ENCODE peak calls at places on chromosomes 1 and 21, in four cellular contexts. L, Q, B and Z are unnamed samples. For H3K36me3, the result is how much of the 10 kb centered on the place peaks cover.

GRCh38 chr1:160209656-160210046 is 4.5 kb downstream of the PEA15 start:
- DNase-seq in L (peak), Q (no peak), B (no peak), Z (no peak)

GRCh38 chr1:221766210-221766609 is 24.3 kb upstream of the DUSP10 start:
- DNase-seq in L (peak), Q (no peak), B (no peak), Z (peak)

GRCh38 chr1:20069932-20070331 is at the start of gene PLA2G5:
- DNase-seq in L (peak), Q (no peak), B (peak), Z (no peak)

GRCh38 chr1:187513190-187513589 is 684.4 kb downstream of the PLA2G4A start:
- DNase-seq in L (no peak), Q (no peak), B (no peak), Z (no peak)

GRCh38 chr1:235866207-235866912 is at the start of gene LYST:
- DNase-seq in L (peak), Q (no peak), B (peak), Z (no peak)

GRCh38 chr21:17585875-17586450 is 26.7 kb downstream of the BTG3 start:
- DNase-seq in L (peak), Q (peak), B (no peak), Z (no peak)

GRCh38 chr1:208324005-208324404 is 79.8 kb upstream of the PLXNA2 start:
- DNase-seq in L (no peak), Q (no peak), B (no peak), Z (no peak)

GRCh38 chr21:38211321-38211720 is 45.5 kb upstream of the KCNJ15 start:
- DNase-seq in L (no peak), Q (no peak), B (no peak), Z (no peak)

GRCh38 chr1:198232407-198232806 is 75.6 kb downstream of the NEK7 start:
- DNase-seq in L (no peak), Q (no peak), B (no peak), Z (no peak)

GRCh38 chr1:187313115-187313514 is 484.4 kb downstream of the PLA2G4A start:
- DNase-seq in L (no peak), Q (no peak), B (no peak), Z (no peak)

GRCh38 chr1:201656670-201657032 is 117.7 kb downstream of the NAV1 start:
- DNase-seq in L (peak), Q (no peak), B (no peak), Z (no peak)

GRCh38 chr1:165882168-165882837 is 54.9 kb downstream of the UCK2 start:
- DNase-seq in L (no peak), Q (no peak), B (no peak), Z (no peak)

GRCh38 chr1:116906812-116907211 is 2.9 kb upstream of the PTGFRN start:
- DNase-seq in L (no peak), Q (no peak), B (no peak), Z (no peak)

GRCh38 chr1:37308571-37308960 is 165.8 kb upstream of the ZC3H12A start:
- DNase-seq in L (no peak), Q (no peak), B (no peak), Z (no peak)

GRCh38 chr1:1760715-1761114 is 17.6 kb downstream of the NADK start:
- DNase-seq in L (no peak), Q (no peak), B (no peak), Z (no peak)

GRCh38 chr1:192706936-192707335 is 71.0 kb downstream of the RGS13 start:
- DNase-seq in L (no peak), Q (no peak), B (no peak), Z (no peak)

GRCh38 chr1:114025609-114026401 is 46.5 kb downstream of the OLFML3 start:
- DNase-seq in L (peak), Q (no peak), B (no peak), Z (no peak)

GRCh38 chr1:76147917-76148316 is 73.4 kb downstream of the ST6GALNAC3 start:
- DNase-seq in L (no peak), Q (no peak), B (no peak), Z (no peak)

GRCh38 chr1:29459551-29459945 is 223.2 kb downstream of the PTPRU start:
- DNase-seq in L (no peak), Q (no peak), B (no peak), Z (no peak)

GRCh38 chr1:247370786-247371732 is 39.4 kb upstream of the ZNF496 start:
- DNase-seq in L (peak), Q (no peak), B (no peak), Z (no peak)

GRCh38 chr1:38027201-38028104 is 14.9 kb downstream of the UTP11 start:
- DNase-seq in L (no peak), Q (no peak), B (no peak), Z (no peak)

GRCh38 chr1:59083946-59084865 is 212.7 kb upstream of the FGGY start:
- DNase-seq in L (peak), Q (no peak), B (no peak), Z (no peak)

GRCh38 chr1:214102907-214103306 is 115.1 kb downstream of the PROX1 start:
- DNase-seq in L (peak), Q (peak), B (no peak), Z (peak)

GRCh38 chr1:192521734-192522133 is 53.8 kb upstream of the RGS1 start:
- DNase-seq in L (no peak), Q (no peak), B (no peak), Z (no peak)

GRCh38 chr1:240765732-240766363 is 153.9 kb upstream of the GREM2 start:
- DNase-seq in L (peak), Q (peak), B (no peak), Z (peak)

GRCh38 chr1:56416385-56416972 is 162.9 kb downstream of the PLPP3 start:
- DNase-seq in L (peak), Q (no peak), B (no peak), Z (no peak)

GRCh38 chr21:36396971-36397370 is 11.8 kb downstream of the CHAF1B start:
- DNase-seq in L (no peak), Q (no peak), B (no peak), Z (no peak)
- H3K36me3 ChIP-seq in L (under half), Q (under half), B (under half), Z (under half)

GRCh38 chr1:16186655-16187235 is 25.7 kb downstream of the ARHGEF19 start:
- DNase-seq in L (no peak), Q (no peak), B (no peak), Z (no peak)
- H3K36me3 ChIP-seq in L (under half), Q (under half), B (under half), Z (under half)

GRCh38 chr1:79239840-79240239 is 233.3 kb upstream of the ADGRL4 start:
- DNase-seq in L (no peak), Q (no peak), B (no peak), Z (no peak)
- H3K36me3 ChIP-seq in L (under half), Q (under half), B (under half), Z (under half)

GRCh38 chr1:28205243-28205642 is 27.6 kb downstream of the DNAJC8 start:
- DNase-seq in L (no peak), Q (no peak), B (no peak), Z (no peak)
- H3K36me3 ChIP-seq in L (half or more), Q (under half), B (under half), Z (under half)

GRCh38 chr1:11124965-11125364 is 25.3 kb upstream of the EXOSC10 start:
- DNase-seq in L (no peak), Q (no peak), B (no peak), Z (no peak)
- H3K36me3 ChIP-seq in L (half or more), Q (under half), B (under half), Z (under half)

GRCh38 chr1:11751087-11751486 is 10.9 kb upstream of the C1orf167 start:
- DNase-seq in L (no peak), Q (no peak), B (no peak), Z (no peak)

GRCh38 chr1:11749203-11749689 is 12.7 kb upstream of the C1orf167 start:
- DNase-seq in L (no peak), Q (no peak), B (peak), Z (no peak)

GRCh38 chr1:11748294-11749202 is 12.6 kb downstream of the AGTRAP start:
- DNase-seq in L (no peak), Q (no peak), B (no peak), Z (no peak)

GRCh38 chr1:11752359-11753208 is 9.4 kb upstream of the C1orf167 start:
- DNase-seq in L (no peak), Q (no peak), B (no peak), Z (no peak)

DNA sequence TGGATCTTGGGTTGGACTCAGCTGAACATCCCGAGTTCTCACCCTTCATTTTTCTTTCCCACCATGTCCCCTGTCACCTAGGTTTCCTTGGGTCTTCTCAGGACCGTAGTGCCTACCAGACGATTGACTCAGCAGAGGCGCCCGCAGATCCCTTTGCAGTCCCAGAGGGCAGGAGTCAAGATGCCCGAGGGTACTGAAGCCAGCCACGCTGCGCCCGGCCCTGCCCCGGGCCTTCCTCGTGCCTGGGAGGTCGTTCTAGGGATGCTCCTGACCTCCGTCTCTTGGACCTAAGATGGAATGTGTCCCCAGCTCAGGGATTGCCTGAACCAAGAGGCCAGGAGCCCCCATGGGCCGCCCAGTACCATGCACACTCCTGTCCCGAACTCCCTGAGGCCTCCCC is 12.0 kb upstream of the C1orf167 start:
- DNase-seq in L (no peak), Q (no peak), B (no peak), Z (no peak)
- H3K36me3 ChIP-seq in L (under half), Q (under half), B (under half), Z (under half)

GRCh38 chr21:32333953-32334673 is 35.5 kb downstream of the MRAP start:
- DNase-seq in L (no peak), Q (no peak), B (no peak), Z (no peak)

GRCh38 chr21:32336711-32337110 is 38.1 kb downstream of the MRAP start:
- DNase-seq in L (peak), Q (no peak), B (no peak), Z (no peak)

GRCh38 chr21:32337206-32337605 is 38.6 kb downstream of the MRAP start:
- DNase-seq in L (no peak), Q (no peak), B (no peak), Z (no peak)

GRCh38 chr21:32335601-32336575 is 37.2 kb downstream of the MRAP start:
- DNase-seq in L (peak), Q (no peak), B (no peak), Z (no peak)

DNA sequence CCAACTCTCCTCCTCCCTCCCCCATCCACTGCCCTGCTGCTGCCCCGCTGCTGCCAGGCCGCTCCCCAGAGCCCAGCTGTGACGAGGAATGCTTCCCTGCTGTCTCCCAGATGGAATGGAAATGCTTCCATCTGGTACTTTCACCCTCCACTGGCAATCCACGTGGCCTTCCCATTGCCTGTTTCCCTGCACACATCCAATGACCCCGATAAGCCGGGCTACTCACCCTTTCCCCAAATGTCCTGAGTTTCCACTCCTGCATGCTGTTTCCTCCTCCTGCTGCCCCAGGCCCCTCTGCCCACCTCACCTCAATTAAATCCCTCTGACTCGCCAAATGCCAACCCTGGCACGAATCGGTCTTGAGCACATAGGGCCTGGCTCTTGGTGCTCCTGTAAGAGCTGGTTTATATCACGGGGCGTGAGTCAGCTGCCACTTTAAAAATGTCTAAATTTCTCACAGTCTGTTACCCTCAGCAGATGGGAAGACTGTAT is 36.4 kb downstream of the MRAP start:
- DNase-seq in L (no peak), Q (no peak), B (no peak), Z (peak)
- H3K36me3 ChIP-seq in L (under half), Q (under half), B (under half), Z (under half)